ENCODE peak calls at places on chromosomes 13 and 19, in nine cellular contexts. One of them, this sample, is unnamed.

GRCh38 chr19:32829345-32829896 is 40.1 kb downstream of the SLC7A9 start:
- DNase-seq in heart left ventricle: no peak
- DNase-seq in AG09309: no peak
- DNase-seq in HFF-Myc: no peak
- DNase-seq in mammary epithelial cell: no peak
- DNase-seq in dorsolateral prefrontal cortex: no peak
- DNase-seq in brain microvascular endothelial cell: no peak
- DNase-seq in AG04450: no peak
- DNase-seq in psoas muscle: no peak
- DNase-seq in this sample: no peak

GRCh38 chr13:113123226-113124150 is 889 bp downstream of the F10 start:
- DNase-seq in heart left ventricle: no peak
- DNase-seq in AG09309: no peak
- DNase-seq in HFF-Myc: no peak
- DNase-seq in mammary epithelial cell: no peak
- DNase-seq in dorsolateral prefrontal cortex: no peak
- DNase-seq in brain microvascular endothelial cell: no peak
- DNase-seq in AG04450: no peak
- DNase-seq in psoas muscle: no peak
- DNase-seq in this sample: no peak

GRCh38 chr13:41025518-41025917 is 6.4 kb upstream of the ELF1 start:
- DNase-seq in heart left ventricle: no peak
- DNase-seq in AG09309: no peak
- DNase-seq in HFF-Myc: no peak
- DNase-seq in mammary epithelial cell: no peak
- DNase-seq in dorsolateral prefrontal cortex: no peak
- DNase-seq in brain microvascular endothelial cell: no peak
- DNase-seq in AG04450: no peak
- DNase-seq in psoas muscle: no peak
- DNase-seq in this sample: no peak

GRCh38 chr13:72004236-72004635 is 137.2 kb upstream of the DACH1 start:
- DNase-seq in heart left ventricle: no peak
- DNase-seq in AG09309: no peak
- DNase-seq in HFF-Myc: no peak
- DNase-seq in mammary epithelial cell: no peak
- DNase-seq in dorsolateral prefrontal cortex: no peak
- DNase-seq in brain microvascular endothelial cell: no peak
- DNase-seq in AG04450: no peak
- DNase-seq in psoas muscle: no peak
- DNase-seq in this sample: no peak

GRCh38 chr13:43005460-43006236 is 13.6 kb upstream of the EPSTI1 start:
- DNase-seq in heart left ventricle: no peak
- DNase-seq in AG09309: no peak
- DNase-seq in HFF-Myc: no peak
- DNase-seq in mammary epithelial cell: no peak
- DNase-seq in dorsolateral prefrontal cortex: no peak
- DNase-seq in brain microvascular endothelial cell: no peak
- DNase-seq in AG04450: no peak
- DNase-seq in psoas muscle: no peak
- DNase-seq in this sample: no peak

GRCh38 chr13:99969934-99970760 is 1.4 kb downstream of the ZIC5 start:
- DNase-seq in heart left ventricle: no peak
- DNase-seq in AG09309: no peak
- DNase-seq in HFF-Myc: no peak
- DNase-seq in mammary epithelial cell: peak
- DNase-seq in dorsolateral prefrontal cortex: no peak
- DNase-seq in brain microvascular endothelial cell: no peak
- DNase-seq in AG04450: no peak
- DNase-seq in psoas muscle: no peak
- DNase-seq in this sample: no peak

GRCh38 chr19:49155830-49156346 is 692 bp upstream of the HRC start:
- DNase-seq in heart left ventricle: peak
- DNase-seq in AG09309: no peak
- DNase-seq in HFF-Myc: no peak
- DNase-seq in mammary epithelial cell: no peak
- DNase-seq in dorsolateral prefrontal cortex: no peak
- DNase-seq in brain microvascular endothelial cell: no peak
- DNase-seq in AG04450: no peak
- DNase-seq in psoas muscle: peak
- DNase-seq in this sample: no peak

GRCh38 chr13:74570834-74571233 is 436.6 kb upstream of the KLF12 start:
- DNase-seq in heart left ventricle: no peak
- DNase-seq in AG09309: peak
- DNase-seq in HFF-Myc: no peak
- DNase-seq in mammary epithelial cell: peak
- DNase-seq in dorsolateral prefrontal cortex: no peak
- DNase-seq in brain microvascular endothelial cell: peak
- DNase-seq in AG04450: peak
- DNase-seq in psoas muscle: no peak
- DNase-seq in this sample: no peak

GRCh38 chr19:41050426-41050825 is 37.8 kb upstream of the CYP2A13 start:
- DNase-seq in heart left ventricle: no peak
- DNase-seq in AG09309: no peak
- DNase-seq in HFF-Myc: no peak
- DNase-seq in mammary epithelial cell: no peak
- DNase-seq in dorsolateral prefrontal cortex: no peak
- DNase-seq in brain microvascular endothelial cell: no peak
- DNase-seq in AG04450: no peak
- DNase-seq in psoas muscle: no peak
- DNase-seq in this sample: no peak

GRCh38 chr13:110137677-110138008 is 169.3 kb downstream of the COL4A1 start:
- DNase-seq in heart left ventricle: peak
- DNase-seq in AG09309: no peak
- DNase-seq in HFF-Myc: no peak
- DNase-seq in mammary epithelial cell: no peak
- DNase-seq in dorsolateral prefrontal cortex: no peak
- DNase-seq in brain microvascular endothelial cell: peak
- DNase-seq in AG04450: no peak
- DNase-seq in psoas muscle: no peak
- DNase-seq in this sample: no peak

GRCh38 chr19:45402469-45403070 is 2.3 kb downstream of the PPP1R13L start:
- DNase-seq in heart left ventricle: peak
- DNase-seq in AG09309: no peak
- DNase-seq in HFF-Myc: no peak
- DNase-seq in mammary epithelial cell: peak
- DNase-seq in dorsolateral prefrontal cortex: no peak
- DNase-seq in brain microvascular endothelial cell: peak
- DNase-seq in AG04450: no peak
- DNase-seq in psoas muscle: peak
- DNase-seq in this sample: no peak

GRCh38 chr13:50766043-50766442 is 77.4 kb downstream of the DLEU7 start:
- DNase-seq in heart left ventricle: no peak
- DNase-seq in AG09309: no peak
- DNase-seq in HFF-Myc: no peak
- DNase-seq in mammary epithelial cell: no peak
- DNase-seq in dorsolateral prefrontal cortex: no peak
- DNase-seq in brain microvascular endothelial cell: no peak
- DNase-seq in AG04450: no peak
- DNase-seq in psoas muscle: no peak
- DNase-seq in this sample: no peak

DNA sequence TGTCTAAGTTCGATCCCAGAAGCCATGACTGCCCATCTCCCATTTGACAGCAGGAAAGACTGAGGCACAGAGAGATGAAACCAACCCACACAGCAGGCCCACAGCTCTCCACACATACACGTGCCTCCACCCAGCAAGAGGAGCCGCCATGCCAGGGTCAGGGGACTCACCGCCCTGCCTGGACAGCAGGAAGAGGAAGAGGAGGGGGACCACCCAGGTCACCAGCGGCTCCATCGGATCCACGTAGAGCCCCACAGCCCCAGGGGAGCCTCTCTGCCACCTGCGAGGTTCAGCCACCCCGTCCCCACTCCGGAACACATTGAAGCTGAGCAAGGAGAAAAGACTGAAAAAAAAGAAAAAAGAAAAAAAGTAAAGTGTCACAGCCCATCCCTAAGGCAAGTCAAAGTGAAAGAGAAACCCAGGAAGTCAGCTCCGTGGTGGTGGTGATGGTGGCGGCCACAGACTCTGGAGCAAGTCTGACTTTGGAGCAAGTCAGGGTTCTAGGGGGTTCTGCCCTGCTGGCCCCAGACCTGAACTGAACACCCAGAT is at the start of gene IL12RB1:
- DNase-seq in heart left ventricle: no peak
- DNase-seq in AG09309: no peak
- DNase-seq in HFF-Myc: no peak
- DNase-seq in mammary epithelial cell: no peak
- DNase-seq in dorsolateral prefrontal cortex: no peak
- DNase-seq in brain microvascular endothelial cell: no peak
- DNase-seq in AG04450: no peak
- DNase-seq in psoas muscle: no peak
- DNase-seq in this sample: no peak
- H3K4me3 ChIP-seq in heart left ventricle: peak
- H3K4me3 ChIP-seq in AG09309: no peak
- H3K4me3 ChIP-seq in HFF-Myc: no peak
- H3K4me3 ChIP-seq in mammary epithelial cell: no peak
- H3K4me3 ChIP-seq in dorsolateral prefrontal cortex: peak
- H3K4me3 ChIP-seq in brain microvascular endothelial cell: no peak
- H3K4me3 ChIP-seq in AG04450: peak
- H3K4me3 ChIP-seq in psoas muscle: peak
- H3K4me3 ChIP-seq in this sample: no peak

DNA sequence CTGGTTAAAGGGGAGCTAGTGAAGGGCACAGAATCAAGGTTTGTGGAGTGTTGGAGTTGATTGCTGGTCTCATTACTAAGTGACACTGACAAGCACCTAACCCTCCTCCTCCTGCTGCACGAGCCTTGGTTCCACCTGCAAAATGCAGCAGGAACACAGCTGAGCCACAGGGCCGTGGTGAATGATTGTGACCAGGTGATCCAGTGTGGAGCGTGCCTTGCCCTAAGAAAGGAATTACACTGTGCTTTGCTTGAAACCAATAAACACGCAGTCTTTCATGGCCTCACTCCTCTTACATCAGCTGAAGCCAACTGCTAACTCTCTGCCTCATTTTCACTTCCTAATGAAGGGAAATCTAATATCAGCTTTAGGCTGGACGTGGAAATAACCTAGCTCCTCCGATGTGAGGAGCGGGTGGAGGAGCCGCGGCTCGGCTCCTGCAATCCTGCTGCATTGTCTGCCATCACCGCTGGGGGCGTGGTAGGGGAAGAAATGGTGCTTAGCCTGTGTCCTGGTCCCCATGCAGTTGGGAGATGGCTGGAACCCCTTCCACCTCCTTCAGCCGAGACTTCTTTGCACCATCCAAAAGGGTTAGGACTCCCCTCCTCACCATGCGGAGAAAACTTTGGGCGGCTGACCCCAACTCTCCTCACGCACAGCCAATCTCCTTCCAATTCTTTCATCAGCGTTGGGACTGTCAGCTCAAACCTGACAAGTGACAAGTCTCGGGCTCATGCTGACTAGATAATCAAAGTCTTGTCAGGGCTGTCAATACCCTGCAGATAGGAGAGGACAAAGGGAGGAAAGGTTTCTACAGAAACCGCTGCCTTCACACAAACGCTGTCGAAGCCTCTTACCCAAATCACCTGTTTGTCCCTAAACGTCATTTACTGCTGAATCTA is 427.9 kb downstream of the ZNF536 start:
- DNase-seq in heart left ventricle: peak
- DNase-seq in AG09309: no peak
- DNase-seq in HFF-Myc: no peak
- DNase-seq in mammary epithelial cell: no peak
- DNase-seq in dorsolateral prefrontal cortex: peak
- DNase-seq in brain microvascular endothelial cell: no peak
- DNase-seq in AG04450: no peak
- DNase-seq in psoas muscle: no peak
- DNase-seq in this sample: no peak
- TF ChIP-seq CTCF in heart left ventricle: peak
- TF ChIP-seq CTCF in AG09309: peak
- TF ChIP-seq CTCF in HFF-Myc: peak
- TF ChIP-seq CTCF in mammary epithelial cell: peak
- TF ChIP-seq CTCF in dorsolateral prefrontal cortex: peak
- TF ChIP-seq CTCF in brain microvascular endothelial cell: peak
- TF ChIP-seq CTCF in AG04450: peak
- TF ChIP-seq CTCF in psoas muscle: peak
- TF ChIP-seq CTCF in this sample: peak

DNA sequence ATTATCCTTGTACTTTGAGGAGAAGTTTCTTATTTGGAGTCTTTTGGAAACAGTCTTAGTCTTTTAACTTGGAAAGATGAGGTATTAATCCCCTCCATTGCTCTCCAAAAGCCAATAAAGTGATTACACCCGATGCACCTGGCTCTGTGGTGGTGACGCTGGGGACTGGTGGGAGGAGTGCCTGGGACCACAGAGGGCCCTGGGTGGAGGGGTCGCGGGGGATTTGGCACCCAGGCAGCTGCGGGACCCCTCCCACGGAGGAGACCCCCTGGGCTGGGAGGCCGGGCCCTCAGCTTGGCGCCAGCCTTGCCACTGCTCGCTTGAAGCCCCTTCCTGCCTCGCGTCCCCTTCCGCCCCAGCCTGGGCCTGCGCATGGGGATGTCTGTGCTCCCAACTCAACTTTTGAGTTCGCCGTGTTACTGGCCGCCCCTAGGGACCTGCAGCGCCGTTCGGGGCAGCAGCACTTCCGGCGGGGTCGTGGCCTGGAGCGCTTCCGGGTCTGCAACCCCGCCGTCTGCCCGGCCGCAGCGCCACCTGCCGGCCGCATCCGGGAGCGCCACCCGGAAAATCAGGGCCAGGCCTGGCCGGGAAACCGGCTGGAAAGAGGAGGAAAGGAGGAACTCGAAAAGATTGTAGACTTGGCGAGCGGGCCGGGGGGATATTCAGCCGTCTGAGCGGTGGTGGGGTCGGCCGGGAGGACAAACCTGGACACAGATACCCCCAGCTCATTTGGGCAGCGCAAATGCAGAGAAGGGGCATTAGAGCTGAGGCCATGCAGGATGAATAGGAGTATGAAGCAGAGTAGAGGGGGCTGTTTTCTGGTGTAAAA is 8.4 kb downstream of the PEAK3 start:
- DNase-seq in heart left ventricle: peak
- DNase-seq in AG09309: no peak
- DNase-seq in HFF-Myc: no peak
- DNase-seq in mammary epithelial cell: peak
- DNase-seq in dorsolateral prefrontal cortex: no peak
- DNase-seq in brain microvascular endothelial cell: no peak
- DNase-seq in AG04450: no peak
- DNase-seq in psoas muscle: peak
- DNase-seq in this sample: no peak
- H3K4me3 ChIP-seq in heart left ventricle: peak
- H3K4me3 ChIP-seq in AG09309: peak
- H3K4me3 ChIP-seq in HFF-Myc: peak
- H3K4me3 ChIP-seq in mammary epithelial cell: peak
- H3K4me3 ChIP-seq in dorsolateral prefrontal cortex: peak
- H3K4me3 ChIP-seq in brain microvascular endothelial cell: peak
- H3K4me3 ChIP-seq in AG04450: peak
- H3K4me3 ChIP-seq in psoas muscle: peak
- H3K4me3 ChIP-seq in this sample: peak

DNA sequence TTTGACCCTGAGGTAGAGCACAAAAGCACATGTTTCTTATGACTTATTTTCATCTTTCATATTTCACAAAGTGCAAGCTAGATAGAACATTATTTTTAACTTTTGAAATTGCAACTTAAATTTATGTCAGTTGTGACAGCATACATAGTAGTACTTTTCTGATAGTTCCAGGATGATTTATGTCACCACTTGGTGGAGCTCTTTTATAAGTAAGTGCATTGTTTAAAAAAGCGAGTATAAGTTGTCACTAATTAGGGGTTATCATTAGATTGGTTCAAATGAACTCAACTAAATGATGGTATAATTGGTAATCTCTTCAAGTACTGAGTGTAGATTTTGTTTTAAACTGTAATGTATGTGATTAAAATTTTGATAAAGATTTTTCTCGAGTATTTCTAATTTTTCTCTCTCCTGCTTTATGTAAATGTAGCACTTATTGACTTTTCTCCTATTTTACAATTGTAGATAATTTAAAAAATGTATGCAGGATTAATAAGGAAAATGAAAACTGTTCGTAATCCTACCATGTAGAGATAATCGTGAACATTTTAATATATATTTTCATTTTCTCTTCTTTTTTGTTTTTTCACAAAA is 31.1 kb downstream of the RB1 start:
- DNase-seq in heart left ventricle: no peak
- DNase-seq in AG09309: peak
- DNase-seq in HFF-Myc: no peak
- DNase-seq in mammary epithelial cell: peak
- DNase-seq in dorsolateral prefrontal cortex: no peak
- DNase-seq in brain microvascular endothelial cell: no peak
- DNase-seq in AG04450: no peak
- DNase-seq in psoas muscle: no peak
- DNase-seq in this sample: no peak
- TF ChIP-seq CTCF in heart left ventricle: peak
- TF ChIP-seq CTCF in AG09309: peak
- TF ChIP-seq CTCF in HFF-Myc: peak
- TF ChIP-seq CTCF in mammary epithelial cell: peak
- TF ChIP-seq CTCF in dorsolateral prefrontal cortex: peak
- TF ChIP-seq CTCF in brain microvascular endothelial cell: peak
- TF ChIP-seq CTCF in AG04450: peak
- TF ChIP-seq CTCF in psoas muscle: peak
- TF ChIP-seq CTCF in this sample: peak

This sample was measured in AG04449.